ENCODE peak calls at places on chromosome 16, in seven cellular contexts. G is hepatocyte, U is left ventricle myocardium inferior, S is tibial artery, N is Peyer's patch, Q is SK-N-SH, Y is small intestine. H is an unnamed sample.

GRCh38 chr16:48434653-48435318 is 49.6 kb upstream of the SIAH1 start:
- DNase-seq in G (peak), U (no peak), S (no peak), N (no peak), Q (no peak), Y (no peak), H (no peak)

GRCh38 chr16:55035037-55035436 is 104.4 kb downstream of the IRX5 start:
- DNase-seq in G (peak), U (no peak), S (no peak), N (peak), Q (peak), Y (peak), H (peak)

GRCh38 chr16:14056970-14057369 is 14.1 kb upstream of the MRTFB start:
- DNase-seq in G (no peak), U (no peak), S (no peak), N (no peak), Q (no peak), Y (no peak), H (no peak)

GRCh38 chr16:30675133-30675532 is 16.9 kb downstream of the FBRS start:
- DNase-seq in G (no peak), U (no peak), S (no peak), N (no peak), Q (no peak), Y (no peak), H (no peak)

GRCh38 chr16:10992797-10993196 is 48.4 kb downstream of the CLEC16A start:
- DNase-seq in G (no peak), U (no peak), S (no peak), N (peak), Q (no peak), Y (peak), H (peak)

GRCh38 chr16:55426865-55427484 is 52.0 kb upstream of the MMP2 start:
- DNase-seq in G (no peak), U (no peak), S (peak), N (no peak), Q (no peak), Y (no peak), H (no peak)

GRCh38 chr16:12829096-12829888 is 25.6 kb upstream of the CPPED1 start:
- DNase-seq in G (no peak), U (no peak), S (no peak), N (no peak), Q (no peak), Y (no peak), H (no peak)

GRCh38 chr16:30180741-30181140 is 2.7 kb upstream of the CORO1A start:
- DNase-seq in G (no peak), U (no peak), S (no peak), N (no peak), Q (no peak), Y (no peak), H (no peak)

GRCh38 chr16:65524997-65525396 is 403.1 kb upstream of the CDH11 start:
- DNase-seq in G (peak), U (no peak), S (no peak), N (no peak), Q (no peak), Y (no peak), H (no peak)

GRCh38 chr16:88619859-88620655 is 18.3 kb upstream of the IL17C start:
- DNase-seq in G (no peak), U (no peak), S (no peak), N (peak), Q (no peak), Y (peak), H (no peak)

GRCh38 chr16:5479925-5480324 is 382.3 kb upstream of the EEF2KMT start:
- DNase-seq in G (no peak), U (no peak), S (no peak), N (no peak), Q (no peak), Y (no peak), H (peak)

GRCh38 chr16:79483336-79483735 is 117.2 kb downstream of the MAF start:
- DNase-seq in G (no peak), U (no peak), S (no peak), N (no peak), Q (no peak), Y (no peak), H (no peak)

GRCh38 chr16:85235988-85236831 is 123.9 kb upstream of the CIBAR2 start:
- DNase-seq in G (no peak), U (peak), S (peak), N (no peak), Q (no peak), Y (no peak), H (no peak)

GRCh38 chr16:265711-266110 is 10.0 kb downstream of the RGS11 start:
- DNase-seq in G (no peak), U (no peak), S (no peak), N (peak), Q (peak), Y (peak), H (no peak)

GRCh38 chr16:19088341-19088916 is 21.0 kb downstream of the COQ7 start:
- DNase-seq in G (no peak), U (no peak), S (no peak), N (no peak), Q (no peak), Y (no peak), H (no peak)

GRCh38 chr16:50624449-50624782 is 56.7 kb downstream of the SNX20 start:
- DNase-seq in G (no peak), U (no peak), S (no peak), N (no peak), Q (no peak), Y (no peak), H (no peak)
- H3K4me3 ChIP-seq in G (no peak), U (no peak), S (no peak), N (no peak), Q (no peak), Y (no peak), H (no peak)

DNA sequence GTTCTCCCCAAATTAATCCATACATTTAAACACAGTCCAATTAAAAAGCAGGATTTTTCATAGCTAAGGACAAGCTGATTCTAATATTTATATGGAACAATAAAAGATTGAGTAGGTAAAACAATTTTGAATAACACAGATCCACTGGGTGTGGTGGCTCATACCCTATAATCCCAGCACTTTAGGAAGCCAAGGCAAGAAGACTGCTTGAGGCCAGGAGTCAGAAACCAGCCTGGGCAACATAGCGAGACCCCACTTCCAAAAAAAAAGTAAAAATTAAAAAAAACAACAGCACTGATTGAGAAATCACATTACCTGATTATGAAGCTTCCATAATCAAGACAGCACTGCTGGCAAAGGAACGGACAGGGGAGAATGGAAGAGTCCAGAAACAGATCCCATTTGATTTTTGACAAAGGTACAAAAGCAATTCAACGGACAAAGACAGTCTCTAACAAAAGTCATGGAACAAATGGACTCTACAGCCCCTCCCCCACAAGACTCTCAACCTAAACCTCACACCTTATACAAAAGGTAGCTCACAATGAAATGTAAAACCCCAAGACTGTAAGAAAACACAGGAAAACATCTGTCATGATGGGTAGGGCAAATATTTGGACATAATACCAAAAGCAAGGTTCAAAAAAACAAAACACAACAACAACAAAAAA is 17.9 kb downstream of the USP7 start:
- DNase-seq in G (no peak), U (no peak), S (no peak), N (no peak), Q (no peak), Y (no peak), H (no peak)
- H3K4me3 ChIP-seq in G (no peak), U (no peak), S (no peak), N (no peak), Q (no peak), Y (no peak), H (no peak)

GRCh38 chr16:75234856-75235696 is 16.3 kb downstream of the CTRB1 start:
- DNase-seq in G (no peak), U (no peak), S (no peak), N (no peak), Q (no peak), Y (no peak), H (no peak)
- H3K4me3 ChIP-seq in G (no peak), U (no peak), S (no peak), N (no peak), Q (no peak), Y (no peak), H (no peak)

DNA sequence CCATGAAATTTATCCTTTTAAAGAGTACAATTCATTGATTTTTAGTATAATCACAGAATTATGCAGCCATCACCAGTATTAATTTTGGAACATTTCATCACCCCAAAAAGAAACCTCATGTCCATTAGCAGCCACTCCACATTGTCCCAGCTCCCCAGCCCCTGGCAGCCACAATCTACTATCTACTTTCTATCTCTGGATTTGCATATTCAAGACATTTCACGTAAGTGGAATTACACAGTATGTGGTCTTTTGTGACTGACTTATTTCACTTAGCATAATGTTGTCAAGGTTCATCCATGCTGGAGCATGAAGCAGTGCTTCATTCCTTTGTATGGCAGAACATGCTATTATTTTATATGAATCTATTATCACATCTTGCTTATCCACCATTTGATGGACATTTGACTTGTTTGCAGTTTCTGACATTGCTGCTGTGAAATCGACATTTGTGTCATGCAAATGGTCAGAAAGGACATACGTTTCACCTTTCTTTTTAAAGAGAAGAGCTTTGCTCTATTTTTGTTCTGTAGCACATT is 10.7 kb downstream of the METTL9 start:
- DNase-seq in G (no peak), U (no peak), S (no peak), N (no peak), Q (no peak), Y (no peak), H (peak)
- H3K4me3 ChIP-seq in G (no peak), U (no peak), S (no peak), N (no peak), Q (no peak), Y (no peak), H (no peak)

DNA sequence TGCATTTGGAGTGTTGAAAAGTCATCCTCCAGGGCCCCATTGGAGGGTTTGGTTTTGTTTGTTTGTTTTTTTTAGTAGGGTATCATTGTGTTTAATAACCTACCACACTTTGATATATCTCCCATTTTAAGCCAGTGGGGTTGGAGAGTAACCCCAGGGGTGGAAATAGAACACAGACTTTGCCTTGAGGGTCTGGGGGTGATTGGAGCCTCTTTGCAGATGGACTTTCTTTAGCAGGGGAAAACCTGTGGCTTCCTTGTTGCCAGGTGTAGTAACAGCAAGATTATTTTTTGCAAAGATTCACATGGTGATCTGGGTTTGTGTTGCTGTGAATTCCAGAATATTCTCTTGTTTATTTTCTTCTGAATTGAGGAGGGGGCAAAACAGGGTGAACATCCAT is 1.5 kb downstream of the ABCC1 start:
- DNase-seq in G (no peak), U (no peak), S (no peak), N (no peak), Q (peak), Y (no peak), H (no peak)
- H3K4me3 ChIP-seq in G (peak), U (peak), S (peak), N (peak), Q (peak), Y (peak), H (peak)

DNA sequence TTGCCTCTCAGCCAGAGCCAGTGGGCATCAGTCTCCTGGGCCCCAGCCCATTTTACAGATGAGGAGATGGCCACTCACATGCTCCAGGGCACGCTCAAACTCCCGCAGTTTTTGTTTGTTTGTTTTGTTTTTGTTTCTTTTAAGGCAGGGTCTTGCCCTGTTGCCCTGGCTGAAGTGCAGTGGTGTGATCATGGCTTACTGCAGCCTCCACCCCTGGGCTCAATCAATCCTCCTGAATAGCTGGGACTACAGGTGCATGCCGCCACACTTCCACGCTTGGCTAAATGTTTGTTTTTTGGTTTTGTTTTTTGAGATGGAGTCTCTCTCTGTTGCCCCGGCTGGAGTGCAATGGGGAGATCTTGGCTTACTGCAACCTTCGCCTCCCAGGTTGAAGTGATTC is 3.5 kb downstream of the E4F1 start:
- DNase-seq in G (no peak), U (no peak), S (no peak), N (no peak), Q (no peak), Y (no peak), H (no peak)
- H3K4me3 ChIP-seq in G (no peak), U (no peak), S (no peak), N (no peak), Q (no peak), Y (no peak), H (no peak)

H was measured in GM23338.